ENCODE peak calls at places on chromosomes 2 and 18, in five cellular contexts. K, S, I, F and C are unnamed samples. For H3K27me3, the result is how much of the 10 kb centered on the place peaks cover.

GRCh38 chr2:8542381-8543064 is 139.3 kb upstream of the ID2 start:
- DNase-seq in S (no peak), F (no peak), I (no peak), K (no peak), C (no peak)

GRCh38 chr18:32582455-32582854 is 111.8 kb upstream of the GAREM1 start:
- DNase-seq in K (no peak), F (no peak), S (no peak), I (no peak), C (no peak)

GRCh38 chr18:23307567-23308295 is 145.4 kb upstream of the RIOK3 start:
- DNase-seq in S (no peak), F (no peak), K (no peak), I (no peak), C (peak)

GRCh38 chr2:172244419-172245130 is 141.9 kb upstream of the DLX2 start:
- DNase-seq in K (no peak), S (no peak), I (no peak), F (no peak), C (no peak)

GRCh38 chr2:69774984-69775982 is 33.3 kb downstream of the ANXA4 start:
- DNase-seq in I (no peak), F (no peak), K (no peak), S (no peak), C (no peak)

GRCh38 chr2:49860170-49860569 is 705.9 kb upstream of the FSHR start:
- DNase-seq in F (no peak), K (no peak), S (no peak), I (no peak), C (no peak)

GRCh38 chr2:205925373-205926337 is 160.3 kb downstream of the INO80D start:
- DNase-seq in S (peak), K (peak), I (peak), F (peak), C (peak)

GRCh38 chr2:46267616-46268015 is 29.6 kb upstream of the EPAS1 start:
- DNase-seq in S (no peak), F (no peak), I (no peak), K (no peak), C (no peak)

GRCh38 chr2:225074919-225075681 is 32.8 kb upstream of the DOCK10 start:
- DNase-seq in S (no peak), K (no peak), I (no peak), F (no peak), C (no peak)

GRCh38 chr2:233142355-233142897 is 82.3 kb downstream of the INPP5D start:
- DNase-seq in I (no peak), S (no peak), F (no peak), K (no peak), C (peak)

GRCh38 chr2:170052151-170052550 is 125.8 kb upstream of the MYO3B start:
- DNase-seq in I (no peak), F (no peak), S (no peak), K (no peak), C (no peak)

GRCh38 chr2:54558188-54558975 is 102.3 kb downstream of the SPTBN1 start:
- DNase-seq in K (peak), I (peak), F (peak), S (peak), C (peak)

GRCh38 chr2:157822993-157823392 is 53.1 kb downstream of the ACVR1 start:
- DNase-seq in F (no peak), K (no peak), S (no peak), I (no peak), C (no peak)

GRCh38 chr18:42030586-42031182 is 75.7 kb downstream of the PIK3C3 start:
- DNase-seq in F (peak), I (no peak), K (no peak), S (peak), C (no peak)
- TF ChIP-seq CTCF in F (peak), I (peak), K (no peak), S (peak), C (peak)

GRCh38 chr2:117952237-117952636 is 61.6 kb downstream of the CCDC93 start:
- DNase-seq in S (no peak), K (no peak), F (no peak), I (no peak), C (no peak)
- H3K27me3 ChIP-seq in S (under half), K (under half), F (under half), I (under half), C (under half)

GRCh38 chr2:134173338-134174016 is 80.4 kb upstream of the MGAT5 start:
- DNase-seq in F (peak), K (peak), S (peak), I (peak), C (no peak)

GRCh38 chr2:134177351-134177931 is 76.4 kb upstream of the MGAT5 start:
- DNase-seq in K (peak), S (no peak), I (peak), F (no peak), C (no peak)

GRCh38 chr2:134174711-134175110 is 79.2 kb upstream of the MGAT5 start:
- DNase-seq in I (no peak), K (no peak), F (no peak), S (no peak), C (no peak)

GRCh38 chr2:134178109-134178877 is 75.6 kb upstream of the MGAT5 start:
- DNase-seq in I (no peak), K (no peak), S (no peak), F (peak), C (no peak)

DNA sequence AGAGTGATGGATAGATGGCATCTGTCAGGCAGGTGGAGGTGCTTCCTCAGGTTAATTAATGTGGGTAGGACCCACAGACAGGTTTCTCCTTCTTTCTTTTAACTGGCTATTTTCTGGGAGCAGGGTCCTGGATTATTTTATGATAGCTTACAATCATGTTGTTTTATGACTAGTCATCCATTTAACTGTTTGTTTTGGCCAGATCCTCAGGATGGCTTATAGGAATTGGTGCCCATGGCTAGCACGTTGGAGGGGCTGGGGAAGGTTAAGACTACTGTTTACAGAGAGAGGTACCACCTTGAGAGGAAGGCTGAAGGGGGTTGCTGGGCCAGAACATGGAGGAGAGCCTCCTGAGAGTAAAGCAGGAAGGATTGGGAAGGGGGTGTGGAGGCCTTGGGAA is 78.0 kb upstream of the MGAT5 start:
- DNase-seq in I (no peak), S (no peak), K (no peak), F (no peak), C (no peak)
- H3K4me3 ChIP-seq in I (no peak), S (no peak), K (no peak), F (no peak), C (no peak)

DNA sequence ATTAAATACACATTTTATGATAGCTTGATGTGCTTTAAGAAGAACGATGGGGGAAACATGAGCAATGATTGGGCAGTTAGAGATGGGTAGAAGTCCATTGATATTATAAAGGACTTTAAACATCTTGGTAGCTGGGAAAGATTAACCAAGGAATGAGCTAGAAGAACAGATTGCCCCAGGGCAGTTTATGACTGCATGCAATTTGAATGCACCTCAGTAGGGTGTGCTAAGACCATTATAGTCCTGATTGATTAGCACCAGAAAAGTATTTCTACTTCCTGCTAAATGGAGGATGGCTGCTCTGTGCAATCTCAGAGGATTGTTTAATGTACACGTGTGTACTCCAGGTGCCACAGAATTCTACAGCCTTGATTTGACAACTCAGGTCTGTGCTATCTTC is 641.9 kb downstream of the CNTNAP5 start:
- DNase-seq in K (no peak), F (no peak), I (no peak), S (no peak), C (no peak)
- TF ChIP-seq CTCF in K (no peak), F (no peak), I (no peak), S (no peak), C (no peak)

GRCh38 chr18:77249583-77250500 is at the start of gene GALR1:
- DNase-seq in S (peak), K (no peak), F (peak), I (no peak), C (peak)
- H3K27me3 ChIP-seq in S (half or more), K (under half), F (under half), I (half or more), C (under half)